ENCODE peak calls at places on chromosome 20, in four cellular contexts. A is stimulated activated CD8-positive, alpha-beta memory T cell treated with anti-CD3 and anti-CD28 coated beads, Interleukin-7, amount 100 ng/mL, for 24 hours; D is heart left ventricle; O is fibroblast of pulmonary artery. T is an unnamed sample.

GRCh38 chr20:12036142-12036541 is 118.4 kb downstream of the BTBD3 start:
- DNase-seq in D (no peak), O (no peak), A (no peak), T (no peak)

GRCh38 chr20:60222497-60222896 is 264.3 kb downstream of the CDH26 start:
- DNase-seq in D (no peak), O (no peak), A (no peak), T (no peak)

GRCh38 chr20:62203378-62204030 is 16.6 kb downstream of the HRH3 start:
- DNase-seq in O (peak), A (no peak), D (peak), T (no peak)

GRCh38 chr20:32470025-32470861 is 112.1 kb downstream of the ASXL1 start:
- DNase-seq in A (no peak), D (peak), O (peak), T (no peak)

GRCh38 chr20:9989066-9989724 is 45.6 kb upstream of the ANKEF1 start:
- DNase-seq in D (no peak), A (no peak), O (peak), T (no peak)

GRCh38 chr20:51596656-51597388 is 54.3 kb upstream of the NFATC2 start:
- DNase-seq in D (no peak), O (no peak), A (no peak), T (no peak)

GRCh38 chr20:20005381-20005780 is 11.8 kb upstream of the NAA20 start:
- DNase-seq in O (no peak), D (no peak), A (no peak), T (no peak)

GRCh38 chr20:25987073-25987927 is 290.6 kb upstream of the ZNF337 start:
- DNase-seq in D (peak), O (peak), A (no peak), T (peak)

GRCh38 chr20:50958733-50959542 is at the start of gene MOCS3:
- DNase-seq in O (peak), A (peak), D (peak), T (no peak)

GRCh38 chr20:6184086-6184485 is 61.3 kb upstream of the FERMT1 start:
- DNase-seq in O (no peak), D (no peak), A (no peak), T (no peak)

GRCh38 chr20:49608752-49609670 is 41.1 kb upstream of the PTGIS start:
- DNase-seq in O (peak), A (peak), D (peak), T (peak)

GRCh38 chr20:4401601-4402000 is 320.1 kb upstream of the PRND start:
- DNase-seq in O (peak), A (no peak), D (no peak), T (no peak)

GRCh38 chr20:21243811-21244210 is 59.3 kb upstream of the XRN2 start:
- DNase-seq in A (no peak), D (no peak), O (no peak), T (no peak)

GRCh38 chr20:53124075-53124532 is 151.9 kb downstream of the TSHZ2 start:
- DNase-seq in A (no peak), O (no peak), D (no peak), T (no peak)

T was measured in activated CD4-positive, alpha-beta T cell treated with anti-CD3 and anti-CD28 coated beads for 24 hours.